ENCODE peak calls at places on chromosomes 7 and 10, in ten cellular contexts. V, M, W, O, D, U, X, I, S and F are unnamed samples.

GRCh38 chr10:33570495-33570894 is 236.0 kb upstream of the NRP1 start:
- DNase-seq in D (no peak), U (no peak), X (no peak), W (no peak), M (no peak), S (no peak), I (no peak), V (no peak), O (no peak), F (no peak)

GRCh38 chr7:101308245-101309085 is 13.1 kb downstream of the IFT22 start:
- DNase-seq in D (peak; percentile 80), I (peak; percentile 90), V (peak; percentile 42), S (no peak), X (no peak), W (peak; percentile 81), M (no peak), O (no peak), U (peak; percentile 41), F (peak; percentile 73)

GRCh38 chr7:51316262-51316665 is 345 bp downstream of the COBL start:
- DNase-seq in X (no peak), O (no peak), S (peak; percentile 45), U (no peak), W (no peak), I (peak; percentile 82), V (no peak), D (peak; percentile 54), M (no peak), F (peak; percentile 75)

GRCh38 chr7:4960363-4960762 is 1.4 kb upstream of the MMD2 start:
- DNase-seq in V (no peak), I (no peak), O (no peak), U (no peak), D (no peak), W (no peak), X (no peak), M (no peak), S (peak; percentile 40), F (no peak)

GRCh38 chr7:105352018-105352612 is 36.6 kb downstream of the SRPK2 start:
- DNase-seq in I (no peak), M (peak; percentile 68), U (peak; percentile 89), O (peak; percentile 78), S (peak; percentile 60), D (peak; percentile 77), V (peak; percentile 95), X (no peak), W (peak; percentile 92), F (no peak)

GRCh38 chr7:132065193-132065972 is 509.0 kb upstream of the PODXL start:
- DNase-seq in U (peak; percentile 96), D (peak; percentile 55), X (no peak), I (no peak), V (peak; percentile 94), O (no peak), M (peak; percentile 90), W (no peak), S (no peak), F (no peak)

GRCh38 chr7:93910076-93910994 is 4.0 kb downstream of the GNGT1 start:
- DNase-seq in M (no peak), W (no peak), O (no peak), D (no peak), X (no peak), S (no peak), I (no peak), U (peak; percentile 83), V (peak; percentile 95), F (no peak)

GRCh38 chr10:74227697-74228424 is 76.8 kb downstream of the ADK start:
- DNase-seq in O (peak; percentile 57), S (no peak), W (peak; percentile 26), U (peak; percentile 95), X (no peak), V (peak; percentile 91), M (no peak), I (no peak), D (no peak), F (no peak)

GRCh38 chr7:148540041-148540738 is 50.4 kb upstream of the C7orf33 start:
- DNase-seq in M (peak; percentile 12), V (peak; percentile 56), W (no peak), S (no peak), U (peak; percentile 80), O (no peak), X (no peak), I (no peak), D (no peak), F (no peak)

GRCh38 chr7:6284055-6284400 is 11.6 kb upstream of the CYTH3 start:
- DNase-seq in I (no peak), V (peak; percentile 39), W (no peak), U (peak; percentile 84), S (no peak), X (no peak), D (no peak), M (no peak), O (no peak), F (no peak)

GRCh38 chr7:116433246-116433645 is 66.3 kb upstream of the CAV2 start:
- DNase-seq in D (no peak), X (no peak), W (no peak), V (no peak), I (no peak), M (no peak), S (no peak), U (peak; percentile 57), O (no peak), F (no peak)

GRCh38 chr10:96395931-96396877 is 37.4 kb upstream of the OPALIN start:
- DNase-seq in S (peak; percentile 84), V (peak; percentile 81), D (peak; percentile 56), U (peak; percentile 80), I (no peak), X (peak; percentile 66), M (no peak), W (peak; percentile 81), O (peak; percentile 72), F (no peak)

GRCh38 chr7:150784954-150785353 is 15.2 kb downstream of the TMEM176B start:
- DNase-seq in I (no peak), O (no peak), X (no peak), U (no peak), S (no peak), W (no peak), V (no peak), D (no peak), M (no peak), F (no peak)

GRCh38 chr7:39172137-39172536 is 194.4 kb downstream of the POU6F2 start:
- DNase-seq in S (no peak), W (no peak), X (no peak), M (no peak), D (no peak), O (no peak), I (no peak), U (no peak), V (no peak), F (no peak)

GRCh38 chr10:106513328-106513727 is 651.2 kb downstream of the SORCS1 start:
- DNase-seq in I (no peak), M (no peak), S (no peak), X (no peak), O (no peak), D (no peak), V (peak; percentile 45), U (peak; percentile 27), W (no peak), F (no peak)

GRCh38 chr10:71696635-71697326 is 22.8 kb downstream of the C10orf105 start:
- DNase-seq in X (peak; percentile 50), V (peak; percentile 26), M (no peak), S (peak; percentile 68), I (peak; percentile 91), O (peak; percentile 81), U (peak; percentile 41), D (peak; percentile 52), W (peak; percentile 59), F (no peak)

GRCh38 chr10:84541289-84541637 is 212.9 kb downstream of the CCSER2 start:
- DNase-seq in S (no peak), W (peak; percentile 33), M (no peak), D (peak; percentile 28), O (no peak), I (no peak), V (no peak), U (no peak), X (no peak), F (no peak)
- TF ChIP-seq CTCF in S (peak; percentile 13), W (no peak), M (no peak), D (no peak), O (no peak), I (no peak), V (no peak), U (no peak), X (no peak), F (no peak)

GRCh38 chr7:90551036-90551435 is 45.1 kb upstream of the CDK14 start:
- DNase-seq in U (no peak), M (no peak), W (no peak), O (no peak), S (no peak), V (no peak), X (no peak), I (no peak), D (no peak), F (no peak)

GRCh38 chr7:90552521-90552920 is 43.6 kb upstream of the CDK14 start:
- DNase-seq in I (no peak), S (peak; percentile 23), M (no peak), D (no peak), X (no peak), U (peak; percentile 63), O (no peak), V (peak; percentile 61), W (no peak), F (no peak)
- TF ChIP-seq CTCF in I (no peak), S (no peak), M (no peak), D (no peak), X (peak; percentile 7), U (peak; percentile 25), O (no peak), V (peak; percentile 31), W (no peak), F (peak; percentile 44)

GRCh38 chr7:83096065-83096580 is 66.6 kb downstream of the PCLO start:
- DNase-seq in O (no peak), S (no peak), U (no peak), I (no peak), D (no peak), W (no peak), X (no peak), M (no peak), V (peak; percentile 11), F (no peak)
- TF ChIP-seq CTCF in O (no peak), S (no peak), U (no peak), I (no peak), D (no peak), W (no peak), X (no peak), M (no peak), V (no peak), F (no peak)

GRCh38 chr10:646118-646524 is 43.3 kb downstream of the DIP2C start:
- DNase-seq in O (no peak), I (no peak), S (no peak), M (no peak), D (no peak), U (no peak), V (no peak), W (no peak), X (no peak), F (no peak)

GRCh38 chr10:644943-645334 is 44.5 kb downstream of the DIP2C start:
- DNase-seq in S (no peak), W (no peak), X (no peak), V (no peak), O (no peak), D (no peak), I (no peak), M (no peak), U (no peak), F (no peak)

GRCh38 chr10:641149-642010 is 48.1 kb downstream of the DIP2C start:
- DNase-seq in O (no peak), X (no peak), S (no peak), V (no peak), D (no peak), M (no peak), W (no peak), U (no peak), I (no peak), F (no peak)

GRCh38 chr10:642186-642890 is 47.1 kb downstream of the DIP2C start:
- DNase-seq in I (no peak), U (no peak), D (no peak), X (no peak), O (no peak), W (no peak), V (no peak), M (no peak), S (no peak), F (no peak)

GRCh38 chr10:644076-644942 is 45.2 kb downstream of the DIP2C start:
- DNase-seq in O (no peak), I (no peak), D (no peak), X (no peak), U (no peak), M (no peak), S (no peak), W (no peak), V (no peak), F (no peak)
- TF ChIP-seq CTCF in O (no peak), I (no peak), D (no peak), X (no peak), U (no peak), M (no peak), S (no peak), W (no peak), V (no peak), F (no peak)